ENCODE peak calls at places on chromosomes 12 and 14, in four cellular contexts. U, M, X and N are unnamed samples.

GRCh38 chr14:76268700-76269099 is 107.2 kb upstream of the ESRRB start:
- DNase-seq in U (no peak), M (peak), X (no peak), N (no peak)

GRCh38 chr14:68036203-68036602 is 216.6 kb downstream of the RAD51B start:
- DNase-seq in M (no peak), U (no peak), X (no peak), N (no peak)

GRCh38 chr12:9372202-9372601 is 164.0 kb upstream of the PZP start:
- DNase-seq in U (peak), X (no peak), M (no peak), N (no peak)

GRCh38 chr12:81209001-81209400 is 131.1 kb downstream of the ACSS3 start:
- DNase-seq in M (no peak), X (no peak), U (no peak), N (no peak)

GRCh38 chr12:132904718-132905328 is 17.4 kb upstream of the CHFR start:
- DNase-seq in U (peak), X (no peak), M (peak), N (peak)

GRCh38 chr14:25074112-25074511 is 24.2 kb upstream of the STXBP6 start:
- DNase-seq in U (no peak), M (no peak), X (no peak), N (no peak)

GRCh38 chr12:124369055-124369900 is 74.4 kb downstream of the RFLNA start:
- DNase-seq in U (peak), M (no peak), X (peak), N (peak)

GRCh38 chr12:57233357-57234232 is 4.1 kb downstream of the SHMT2 start:
- DNase-seq in M (peak), X (no peak), U (no peak), N (no peak)

GRCh38 chr12:98870521-98870920 is 225.4 kb downstream of the APAF1 start:
- DNase-seq in M (no peak), X (peak), U (no peak), N (no peak)